ENCODE peak calls at places on chromosome 18, in six cellular contexts. J is adrenal gland; B is RWPE2; T is effector memory CD4-positive, alpha-beta T cell; D is neural progenitor cell; P is IMR-90. Z is an unnamed sample. For H3K27me3 and H3K4me1, the result is how much of the 10 kb centered on the place peaks cover.

GRCh38 chr18:30192216-30192615 is 850.3 kb downstream of the DSC3 start:
- DNase-seq in J (no peak), T (no peak), P (no peak), B (no peak), D (peak), Z (no peak)

GRCh38 chr18:78770149-78771139 is 209.2 kb upstream of the SALL3 start:
- DNase-seq in T (no peak), J (no peak), B (no peak), P (no peak), D (peak), Z (peak)

GRCh38 chr18:3444954-3445353 is 5.0 kb upstream of the TGIF1 start:
- DNase-seq in T (no peak), P (no peak), D (no peak), J (no peak), B (no peak), Z (no peak)

GRCh38 chr18:79381811-79382311 is 13.9 kb upstream of the NFATC1 start:
- DNase-seq in P (no peak), B (no peak), T (no peak), J (no peak), D (no peak), Z (no peak)

GRCh38 chr18:44779893-44780292 is 99.2 kb downstream of the SETBP1 start:
- DNase-seq in J (no peak), P (no peak), T (no peak), D (no peak), B (no peak), Z (no peak)

GRCh38 chr18:28043631-28044030 is 133.3 kb downstream of the CDH2 start:
- DNase-seq in J (no peak), B (no peak), D (no peak), P (no peak), T (no peak), Z (no peak)

GRCh38 chr18:58361212-58361611 is 267.7 kb downstream of the ALPK2 start:
- DNase-seq in J (no peak), B (no peak), D (no peak), P (peak), T (no peak), Z (no peak)

GRCh38 chr18:6836331-6836730 is 106.8 kb downstream of the ARHGAP28 start:
- DNase-seq in T (no peak), B (no peak), J (no peak), D (no peak), P (peak), Z (no peak)

GRCh38 chr18:45662468-45662867 is 47.2 kb downstream of the SLC14A2 start:
- DNase-seq in P (peak), J (no peak), B (no peak), D (no peak), T (no peak), Z (peak)

GRCh38 chr18:75107931-75108276 is 101.0 kb downstream of the PTGR3 start:
- DNase-seq in T (no peak), P (no peak), B (no peak), D (no peak), J (no peak), Z (no peak)

GRCh38 chr18:22173221-22173927 is 4.0 kb downstream of the GATA6 start:
- DNase-seq in J (no peak), D (no peak), T (no peak), B (no peak), P (no peak), Z (no peak)
- H3K4me3 ChIP-seq in J (peak), D (no peak), T (no peak), B (no peak), P (peak), Z (no peak)

DNA sequence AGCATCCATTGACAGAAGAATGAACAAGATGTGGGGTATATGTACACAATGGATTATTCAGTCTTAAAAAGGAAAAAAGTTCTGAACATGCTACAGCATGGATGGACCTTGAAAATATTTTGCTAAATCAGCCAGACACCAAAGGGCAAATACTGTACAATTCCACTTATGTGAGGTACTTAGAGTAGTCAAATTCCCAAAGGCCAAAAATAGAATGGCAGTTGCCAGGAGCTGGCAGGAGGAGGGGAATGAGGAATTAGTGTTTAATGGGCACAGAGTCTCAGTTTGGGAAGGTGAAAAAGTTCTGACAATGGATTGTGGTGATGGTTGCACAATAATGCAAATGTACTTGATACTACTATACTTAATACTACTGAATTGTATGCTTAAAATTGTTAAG is 193.2 kb downstream of the MBD2 start:
- DNase-seq in J (no peak), B (no peak), P (no peak), D (no peak), T (no peak), Z (no peak)
- H3K27me3 ChIP-seq in J (under half), B (under half), P (under half), D (under half), T (under half), Z (under half)

GRCh38 chr18:25234363-25234639 is 117.7 kb downstream of the ZNF521 start:
- DNase-seq in J (no peak), D (no peak), B (no peak), T (no peak), P (no peak), Z (no peak)

GRCh38 chr18:25236736-25237135 is 115.2 kb downstream of the ZNF521 start:
- DNase-seq in D (no peak), B (no peak), P (no peak), J (no peak), T (no peak), Z (no peak)

GRCh38 chr18:25235648-25236047 is 116.3 kb downstream of the ZNF521 start:
- DNase-seq in D (no peak), B (no peak), J (no peak), T (no peak), P (no peak), Z (no peak)

GRCh38 chr18:25233582-25234362 is 118.2 kb downstream of the ZNF521 start:
- DNase-seq in B (no peak), J (no peak), D (no peak), T (no peak), P (peak), Z (peak)

DNA sequence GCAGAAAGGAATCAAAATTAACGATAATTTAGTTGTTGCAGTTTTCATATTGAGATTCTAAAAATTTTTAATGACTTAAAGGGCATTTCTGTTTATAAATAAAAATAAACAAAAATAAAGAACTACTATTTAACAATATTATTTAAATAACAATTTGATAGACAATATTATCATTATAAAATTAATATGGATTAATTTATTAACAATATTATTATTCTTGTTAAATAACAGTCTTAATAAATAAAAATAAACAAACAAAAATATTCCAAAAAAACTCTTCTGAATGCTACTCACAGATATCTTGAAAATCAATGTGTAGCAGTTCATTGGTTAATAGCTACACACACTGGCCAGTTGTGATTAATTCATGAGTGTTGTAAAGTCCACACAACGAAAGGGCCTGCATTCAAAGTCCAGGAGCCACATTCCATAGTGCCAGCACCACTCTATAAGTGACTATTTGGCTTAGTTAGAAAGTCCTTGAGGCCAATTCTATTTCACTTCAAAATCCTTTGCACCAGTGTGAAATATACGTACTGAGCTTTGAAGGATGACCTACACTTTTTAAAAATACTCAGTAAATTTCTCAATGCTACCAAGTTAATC is 117.1 kb downstream of the ZNF521 start:
- DNase-seq in T (no peak), J (no peak), D (no peak), P (no peak), B (no peak), Z (no peak)
- H3K4me1 ChIP-seq in T (under half), J (under half), D (under half), P (under half), B (under half), Z (under half)

DNA sequence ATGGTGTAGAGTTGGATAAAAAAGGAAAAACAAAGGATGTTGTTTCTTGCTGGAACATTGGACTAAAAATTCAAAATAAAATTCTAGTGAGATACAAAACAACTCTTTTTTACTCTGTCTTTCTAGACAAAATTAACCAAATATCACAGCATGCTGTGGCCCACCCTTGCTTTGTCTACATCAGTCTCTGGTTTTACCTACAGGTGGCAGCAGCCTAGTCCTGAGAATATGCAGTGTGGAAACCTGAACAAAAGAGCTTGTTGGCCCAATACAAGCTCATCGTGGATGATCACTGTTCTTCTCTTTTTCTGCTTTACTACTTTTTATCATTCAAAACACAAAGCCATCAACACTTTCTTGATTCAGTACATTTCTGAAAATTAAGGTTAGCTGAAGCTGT is 210.4 kb downstream of the CDH19 start:
- DNase-seq in P (no peak), D (no peak), J (no peak), T (no peak), B (no peak), Z (no peak)
- H3K4me3 ChIP-seq in P (no peak), D (no peak), J (no peak), T (no peak), B (no peak), Z (no peak)

GRCh38 chr18:23684515-23685197 is 4.6 kb upstream of the LAMA3 start:
- DNase-seq in T (no peak), J (no peak), D (no peak), B (no peak), P (no peak), Z (no peak)
- H3K27me3 ChIP-seq in T (under half), J (under half), D (under half), B (under half), P (under half), Z (under half)

GRCh38 chr18:32422185-32422584 is 48.5 kb downstream of the GAREM1 start:
- DNase-seq in T (no peak), P (no peak), J (no peak), D (no peak), B (no peak), Z (no peak)
- H3K4me1 ChIP-seq in T (under half), P (under half), J (under half), D (under half), B (under half), Z (under half)

DNA sequence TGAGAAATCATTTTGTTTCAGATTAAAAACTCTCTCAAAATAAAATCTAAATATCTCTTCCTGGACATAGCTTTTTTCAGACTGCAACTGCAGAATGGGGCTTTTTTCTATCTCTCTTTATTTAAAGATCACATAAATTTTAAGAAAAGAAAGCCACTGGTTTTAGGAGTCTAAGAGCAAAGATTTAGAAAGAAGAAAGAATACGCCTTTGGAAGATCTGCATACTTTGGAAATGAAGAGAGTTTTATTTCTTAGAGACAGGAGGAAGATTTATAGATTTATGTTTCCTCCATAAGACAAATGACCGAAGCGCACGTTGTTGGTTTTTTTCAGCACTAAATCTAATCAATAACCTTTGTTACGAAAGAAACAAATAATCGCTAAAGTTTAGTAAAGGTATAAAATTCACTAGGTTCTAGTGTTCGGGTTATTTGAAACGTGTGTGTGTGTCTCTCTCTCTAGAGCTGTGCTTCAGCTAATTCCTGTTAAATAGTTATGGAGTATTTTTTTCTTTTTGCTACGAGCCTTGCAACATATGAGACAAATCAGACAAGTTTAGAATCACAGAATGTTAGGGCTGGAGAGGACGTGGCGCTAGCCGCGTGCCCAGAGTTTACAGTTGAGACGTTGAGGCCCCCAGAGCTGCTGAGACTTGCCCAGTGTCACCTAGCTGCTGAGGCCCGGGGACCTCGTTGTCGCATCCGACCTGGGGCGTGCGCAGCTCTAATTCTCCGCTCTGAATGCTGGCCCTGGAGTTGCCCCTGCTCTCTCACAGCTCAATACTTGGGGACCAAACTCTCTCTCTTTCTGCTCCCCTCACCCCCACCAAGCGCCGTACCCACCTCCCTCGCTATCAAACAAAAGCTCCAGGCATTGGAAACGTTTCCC is 69.8 kb downstream of the CTAGE1 start:
- DNase-seq in D (no peak), T (no peak), P (peak), J (peak), B (no peak), Z (peak)
- H3K4me3 ChIP-seq in D (peak), T (no peak), P (peak), J (peak), B (peak), Z (peak)

DNA sequence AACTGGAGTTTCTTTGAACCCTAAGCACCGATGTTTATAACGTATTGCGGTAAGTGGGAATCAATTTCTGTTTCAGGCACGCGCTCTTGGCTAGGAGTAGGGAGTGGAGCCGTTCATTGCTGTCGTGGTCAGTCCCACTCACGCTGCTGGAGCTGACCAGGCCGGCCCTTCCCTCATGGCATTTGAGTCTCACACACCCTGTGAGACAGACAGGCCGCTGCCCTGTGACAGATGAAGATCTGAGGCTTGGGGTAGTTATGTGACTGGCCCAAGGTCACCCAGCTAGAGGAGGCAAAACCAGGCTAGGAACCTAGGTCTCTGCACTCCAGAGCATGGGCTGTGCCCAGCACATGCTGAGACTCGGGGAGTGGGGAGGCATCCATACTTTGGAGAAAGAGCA is 2.9 kb upstream of the CIDEA start:
- DNase-seq in T (no peak), P (no peak), B (no peak), D (no peak), J (no peak), Z (no peak)
- H3K27me3 ChIP-seq in T (under half), P (half or more), B (under half), D (half or more), J (under half), Z (under half)

GRCh38 chr18:49618741-49619392 is 57.0 kb downstream of the LIPG start:
- DNase-seq in T (no peak), B (no peak), D (peak), J (no peak), P (no peak), Z (no peak)
- H3K4me1 ChIP-seq in T (under half), B (under half), D (under half), J (under half), P (under half), Z (under half)

Z was measured in SJSA1.